ENCODE peak calls at places on chromosomes 13 and 19, in eight cellular contexts. E is activated T-helper 2 cell treated with anti-CD3 and anti-CD28 coated beads, Interferon-gamma antibody, Interleukin-2, Interleukin-4, amounts not matched to agents 10 μg/mL and 5 μg/mL and 100 μg/mL, durations not matched to agents 14 hours and 24 hours and 36 hours; P is stimulated activated CD8-positive, alpha-beta memory T cell treated with anti-CD3 and anti-CD28 coated beads, Interleukin-7, amount 100 ng/mL, for 1 hour; G is PC-9; X is tibial artery; R is heart left ventricle; C is ACHN; J is brain microvascular endothelial cell. Q is an unnamed sample.

GRCh38 chr13:65638572-65639168 is 1591.5 kb downstream of the PCDH9 start:
- DNase-seq in E (no peak), P (no peak), X (no peak), C (peak; percentile 45), J (peak; percentile 42), G (no peak), R (no peak), Q (no peak)

GRCh38 chr13:45511310-45512147 is 46.8 kb downstream of the COG3 start:
- DNase-seq in X (no peak), G (peak; percentile 29), C (peak; percentile 68), R (no peak), P (no peak), J (peak; percentile 53), E (no peak), Q (no peak)

GRCh38 chr13:40016953-40017660 is 361.6 kb downstream of the COG6 start:
- DNase-seq in J (no peak), R (no peak), E (no peak), G (no peak), X (no peak), C (no peak), P (no peak), Q (no peak)

GRCh38 chr13:42047561-42048322 is 706 bp upstream of the DGKH start:
- DNase-seq in E (peak; percentile 20), R (peak; percentile 71), X (peak; percentile 42), P (no peak), C (peak; percentile 65), J (peak; percentile 43), G (peak; percentile 34), Q (peak; percentile 63)

GRCh38 chr19:41530761-41531301 is 45.1 kb upstream of the CEACAM21 start:
- DNase-seq in C (no peak), R (no peak), E (no peak), J (no peak), P (no peak), G (no peak), X (no peak), Q (no peak)

GRCh38 chr13:84567848-84568247 is 685.6 kb upstream of the SLITRK1 start:
- DNase-seq in G (no peak), C (no peak), E (no peak), X (no peak), P (no peak), J (no peak), R (no peak), Q (no peak)

GRCh38 chr19:5877427-5877826 is 7.1 kb upstream of the FUT5 start:
- DNase-seq in X (no peak), E (no peak), P (no peak), G (no peak), C (no peak), R (no peak), J (no peak), Q (no peak)

GRCh38 chr19:47723573-47723923 is 10.3 kb downstream of the EHD2 start:
- DNase-seq in J (peak; percentile 88), C (peak; percentile 78), G (peak; percentile 58), E (no peak), R (peak; percentile 63), X (peak; percentile 82), P (no peak), Q (no peak)

GRCh38 chr19:932647-933552 is 7.1 kb downstream of the ARID3A start:
- DNase-seq in J (peak; percentile 70), P (no peak), C (no peak), G (peak; percentile 63), R (peak; percentile 88), E (no peak), X (peak; percentile 50), Q (no peak)

GRCh38 chr13:29081036-29081435 is 260.9 kb downstream of the MTUS2 start:
- DNase-seq in X (no peak), E (no peak), C (no peak), R (no peak), J (no peak), P (no peak), G (no peak), Q (no peak)

GRCh38 chr19:55341191-55342043 is 1.7 kb downstream of the KMT5C start:
- DNase-seq in R (peak; percentile 81), J (peak; percentile 19), P (peak; percentile 17), X (peak; percentile 49), E (peak; percentile 51), G (peak; percentile 90), C (peak; percentile 61), Q (no peak)

GRCh38 chr19:41877916-41878905 is 1.1 kb downstream of the CD79A start:
- DNase-seq in R (no peak), E (no peak), X (no peak), P (no peak), J (no peak), C (no peak), G (no peak), Q (no peak)

GRCh38 chr13:113317031-113317430 is 20.0 kb downstream of the LAMP1 start:
- DNase-seq in R (peak; percentile 34), G (no peak), E (no peak), X (no peak), J (no peak), C (no peak), P (no peak), Q (no peak)

GRCh38 chr19:38218204-38218603 is 5.8 kb downstream of the DPF1 start:
- DNase-seq in X (no peak), P (no peak), E (no peak), G (no peak), C (no peak), J (no peak), R (no peak), Q (no peak)

GRCh38 chr13:34719060-34719875 is 222.8 kb upstream of the NBEA start:
- DNase-seq in R (no peak), J (no peak), X (no peak), G (no peak), P (no peak), E (no peak), C (no peak), Q (no peak)

GRCh38 chr19:38134538-38135149 is 89.4 kb downstream of the DPF1 start:
- DNase-seq in G (peak; percentile 20), X (no peak), R (no peak), P (no peak), C (peak; percentile 52), E (no peak), J (peak; percentile 32), Q (no peak)

GRCh38 chr19:58544591-58545285 is 874 bp downstream of the TRIM28 start:
- DNase-seq in J (no peak), X (no peak), E (no peak), R (no peak), C (peak; percentile 52), P (peak; percentile 66), G (no peak), Q (peak; percentile 71)

GRCh38 chr19:55285225-55285890 is 1.6 kb downstream of the BRSK1 start:
- DNase-seq in X (no peak), G (no peak), J (no peak), C (no peak), R (no peak), E (no peak), P (no peak), Q (no peak)

GRCh38 chr13:111503905-111504695 is 183.7 kb downstream of the TEX29 start:
- DNase-seq in G (no peak), X (no peak), C (no peak), E (no peak), P (no peak), J (no peak), R (no peak), Q (peak; percentile 12)

GRCh38 chr13:43751624-43752023 is 35.1 kb downstream of the ENOX1 start:
- DNase-seq in E (no peak), C (no peak), G (no peak), X (no peak), R (no peak), J (no peak), P (no peak), Q (no peak)